ENCODE peak calls at places on chromosomes 3 and 15, in four cellular contexts. V is adrenal gland; I is CD8-positive, alpha-beta T cell; N is A549. O is an unnamed sample.

GRCh38 chr3:64554086-64554920 is 133.5 kb downstream of the ADAMTS9 start:
- DNase-seq in V (no peak), I (no peak), N (no peak), O (no peak)

GRCh38 chr15:67146875-67147381 is 81.5 kb downstream of the SMAD3 start:
- DNase-seq in V (no peak), I (no peak), N (peak; percentile 92), O (peak; percentile 35)

GRCh38 chr15:58909616-58910015 is 23.9 kb downstream of the SLTM start:
- DNase-seq in N (no peak), V (no peak), I (no peak), O (no peak)

GRCh38 chr3:71916747-71917369 is 131.9 kb upstream of the PROK2 start:
- DNase-seq in V (peak; percentile 57), I (no peak), N (no peak), O (no peak)

GRCh38 chr3:32583708-32584107 is 13.1 kb upstream of the DYNC1LI1 start:
- DNase-seq in I (no peak), V (no peak), N (no peak), O (no peak)

GRCh38 chr15:40501487-40501886 is 30.7 kb downstream of the CHST14 start:
- DNase-seq in I (no peak), N (no peak), V (no peak), O (no peak)

GRCh38 chr3:14361068-14361677 is 41.2 kb upstream of the SLC6A6 start:
- DNase-seq in V (no peak), I (no peak), N (no peak), O (no peak)

GRCh38 chr3:153456831-153457545 is 295.0 kb downstream of the RAP2B start:
- DNase-seq in N (no peak), I (no peak), V (no peak), O (no peak)

GRCh38 chr3:101878589-101878988 is 29.3 kb downstream of the NFKBIZ start:
- DNase-seq in V (no peak), I (no peak), N (no peak), O (no peak)

GRCh38 chr15:39084683-39085530 is 496.0 kb upstream of the THBS1 start:
- DNase-seq in I (no peak), V (no peak), N (peak; percentile 52), O (no peak)

GRCh38 chr15:88066758-88067157 is 189.8 kb downstream of the NTRK3 start:
- DNase-seq in I (no peak), N (no peak), V (no peak), O (no peak)

GRCh38 chr3:4633078-4634004 is 140.2 kb downstream of the ITPR1 start:
- DNase-seq in V (no peak), I (no peak), N (peak; percentile 67), O (peak; percentile 52)

GRCh38 chr3:17755836-17756235 is 13.4 kb upstream of the TBC1D5 start:
- DNase-seq in N (no peak), I (no peak), V (no peak), O (peak; percentile 13)

GRCh38 chr3:10553586-10554235 is 48.3 kb upstream of the ATP2B2 start:
- DNase-seq in N (no peak), V (no peak), I (no peak), O (no peak)

GRCh38 chr3:119662604-119663377 is 2.4 kb upstream of the POPDC2 start:
- DNase-seq in V (peak; percentile 47), I (no peak), N (no peak), O (no peak)

GRCh38 chr3:41808152-41808551 is 153.8 kb downstream of the ULK4 start:
- DNase-seq in I (no peak), V (no peak), N (no peak), O (no peak)

GRCh38 chr3:134598813-134599563 is 51.8 kb downstream of the KY start:
- DNase-seq in N (no peak), V (no peak), I (no peak), O (no peak)

GRCh38 chr3:25428003-25428861 is at the start of gene RARB:
- DNase-seq in N (peak; percentile 95), I (no peak), V (peak; percentile 76), O (no peak)

GRCh38 chr15:43208052-43209002 is 12.5 kb downstream of the EPB42 start:
- DNase-seq in V (peak; percentile 9), N (no peak), I (no peak), O (no peak)

GRCh38 chr3:127729556-127730056 is 56.9 kb downstream of the ABTB1 start:
- DNase-seq in I (no peak), V (no peak), N (no peak), O (no peak)

GRCh38 chr3:21989643-21990042 is 238.6 kb upstream of the ZNF385D start:
- DNase-seq in I (no peak), V (no peak), N (no peak), O (no peak)

GRCh38 chr15:44712108-44713005 is 1.0 kb downstream of the B2M start:
- DNase-seq in I (peak; percentile 68), V (peak; percentile 80), N (peak; percentile 71), O (peak; percentile 84)

GRCh38 chr3:2856062-2856792 is 253.9 kb downstream of the IL5RA start:
- DNase-seq in V (no peak), N (no peak), I (no peak), O (no peak)

GRCh38 chr3:2303567-2303966 is 204.9 kb downstream of the CNTN4 start:
- DNase-seq in N (no peak), I (no peak), V (peak; percentile 21), O (no peak)

GRCh38 chr3:152400912-152401311 is 132.2 kb downstream of the MBNL1 start:
- DNase-seq in V (no peak), N (peak; percentile 40), I (no peak), O (no peak)

GRCh38 chr15:68574051-68574450 is 4.7 kb upstream of the CORO2B start:
- DNase-seq in I (no peak), V (no peak), N (no peak), O (no peak)

GRCh38 chr15:57589276-57590073 is 2.2 kb upstream of the MYZAP start:
- DNase-seq in V (no peak), N (no peak), I (no peak), O (no peak)

GRCh38 chr3:67076607-67077006 is 78.5 kb downstream of the KBTBD8 start:
- DNase-seq in V (no peak), I (no peak), N (no peak), O (no peak)

GRCh38 chr3:187994221-187995085 is 159.5 kb upstream of the LPP start:
- DNase-seq in V (no peak), N (no peak), I (peak; percentile 26), O (no peak)

GRCh38 chr3:194809382-194809781 is 123.7 kb downstream of the FAM43A start:
- DNase-seq in N (no peak), V (no peak), I (no peak), O (no peak)

GRCh38 chr3:183381179-183381578 is 47.2 kb downstream of the MCF2L2 start:
- DNase-seq in V (peak; percentile 36), N (no peak), I (no peak), O (no peak)

GRCh38 chr3:119333773-119334492 is 39.8 kb downstream of the ARHGAP31 start:
- DNase-seq in V (no peak), I (no peak), N (no peak), O (no peak)

GRCh38 chr3:142888099-142888483 is 792 bp downstream of the PCOLCE2 start:
- DNase-seq in V (no peak), I (no peak), N (peak; percentile 90), O (no peak)

GRCh38 chr3:189629803-189630455 is 1.3 kb upstream of the TP63 start:
- DNase-seq in I (no peak), N (peak; percentile 35), V (no peak), O (no peak)

GRCh38 chr3:189631409-189631808 is 220 bp downstream of the TP63 start:
- DNase-seq in I (no peak), N (no peak), V (no peak), O (no peak)

GRCh38 chr3:189632238-189632637 is 1.0 kb downstream of the TP63 start:
- DNase-seq in V (no peak), N (peak; percentile 11), I (no peak), O (no peak)

GRCh38 chr3:189631373-189631408 is at the start of gene TP63:
- DNase-seq in N (no peak), I (no peak), V (no peak), O (no peak)

DNA sequence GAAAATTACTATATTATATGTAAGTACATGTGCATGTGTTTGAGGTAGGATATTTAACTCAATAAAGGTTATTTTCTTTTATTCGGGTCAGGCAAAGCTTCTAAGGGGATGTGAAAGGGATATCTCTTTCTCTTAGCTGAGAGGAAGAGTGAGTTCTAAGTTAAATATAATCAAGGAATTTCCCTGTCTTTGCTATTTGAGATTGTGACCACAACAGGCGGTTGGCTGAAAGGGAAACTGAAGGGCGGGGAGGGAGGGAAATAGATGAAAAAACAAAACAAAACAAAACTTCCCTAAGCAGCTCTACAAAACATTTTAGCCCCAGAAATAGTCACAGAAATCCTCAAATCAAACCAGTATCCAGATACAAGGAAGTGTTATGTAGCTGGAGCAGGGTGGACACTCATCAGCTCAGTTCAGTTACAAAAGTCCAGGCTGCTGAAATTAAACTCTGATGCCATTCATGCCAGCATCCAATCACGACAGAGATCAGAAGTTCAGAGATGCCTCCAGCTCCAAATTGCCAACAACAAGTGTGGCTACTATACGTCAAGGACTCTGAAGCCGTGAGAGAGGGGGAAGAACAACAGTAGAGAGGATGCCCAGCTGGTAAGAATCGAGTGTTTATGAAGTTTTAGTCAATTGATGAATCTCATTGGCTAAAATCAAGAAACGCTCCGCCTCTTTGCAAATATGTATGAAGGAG is 369 bp upstream of the TP63 start:
- DNase-seq in V (no peak), N (peak; percentile 88), I (no peak), O (no peak)
- H3K27ac ChIP-seq in V (no peak overlapping the region), N (peak overlapping the region; percentile 80), I (no peak overlapping the region), O (no peak overlapping the region)

GRCh38 chr3:1088503-1088902 is 4.3 kb upstream of the CNTN6 start:
- DNase-seq in V (no peak), I (no peak), N (no peak), O (no peak)
- H3K27ac ChIP-seq in V (no peak overlapping the region), I (no peak overlapping the region), N (no peak overlapping the region), O (no peak overlapping the region)

DNA sequence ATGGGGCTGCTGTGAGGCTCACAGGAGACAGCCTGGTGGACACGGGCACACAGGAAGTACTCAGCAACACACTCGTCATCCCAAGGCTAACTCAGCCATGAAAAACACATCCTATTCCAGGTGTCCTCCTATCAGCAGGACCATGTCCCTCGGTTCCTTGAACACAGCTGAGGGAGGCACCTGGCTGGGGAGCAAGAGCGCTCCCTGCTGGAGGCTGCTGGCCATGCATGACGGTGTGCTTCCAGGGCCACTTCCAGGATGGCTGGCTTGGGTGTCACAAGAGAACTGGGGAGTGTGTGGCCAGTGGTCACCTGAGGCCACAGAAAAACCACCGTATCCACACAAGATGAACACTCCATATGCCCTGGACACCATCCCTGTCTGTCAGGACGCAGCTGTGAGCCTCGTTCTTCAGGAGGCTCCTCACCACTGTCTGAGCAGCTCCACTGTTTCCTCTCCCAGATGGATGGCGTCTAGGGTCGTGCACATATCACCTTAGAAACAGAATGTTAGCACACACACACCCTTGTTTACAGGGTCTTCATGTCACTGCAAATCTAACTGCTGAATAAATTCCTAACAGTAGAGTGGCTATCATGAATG is 31.0 kb downstream of the POC1A start:
- DNase-seq in I (peak; percentile 74), N (peak; percentile 59), V (peak; percentile 83), O (peak; percentile 51)
- H3K27ac ChIP-seq in I (no peak overlapping the region), N (no peak overlapping the region), V (peak overlapping the region; percentile 29), O (no peak overlapping the region)

GRCh38 chr3:23826382-23827061 is 20.8 kb downstream of the UBE2E1 start:
- DNase-seq in I (no peak), N (no peak), V (peak; percentile 84), O (no peak)
- H3K27ac ChIP-seq in I (no peak overlapping the region), N (no peak overlapping the region), V (peak overlapping the region; percentile 6), O (no peak overlapping the region)

O was measured in naive thymus-derived CD4-positive, alpha-beta T cell.